ENCODE peak calls at places on chromosomes 13 and 19, in six cellular contexts. Y is left ventricle myocardium inferior, U is K562, R is tibial nerve, G is uterus, H is PC-3. V is an unnamed sample.

GRCh38 chr19:18340237-18340989 is at the start of gene PGPEP1:
- DNase-seq in G (peak; percentile 72), R (peak; percentile 16), Y (peak; percentile 83), U (peak; percentile 96), H (peak; percentile 67), V (peak; percentile 75)

GRCh38 chr19:55358943-55359908 is 3.8 kb downstream of the GARIN5B start:
- DNase-seq in H (no peak), R (no peak), G (no peak), U (no peak), Y (no peak), V (no peak)

GRCh38 chr19:15464394-15465385 is at the start of gene RASAL3:
- DNase-seq in U (no peak), Y (no peak), G (no peak), R (no peak), H (no peak), V (peak; percentile 89)

GRCh38 chr13:24308488-24309020 is 826 bp upstream of the C1QTNF9 start:
- DNase-seq in H (no peak), Y (no peak), R (no peak), U (no peak), G (no peak), V (no peak)

GRCh38 chr13:114067886-114068722 is 64.3 kb downstream of the RASA3 start:
- DNase-seq in R (no peak), G (no peak), Y (no peak), U (no peak), H (no peak), V (peak; percentile 56)

GRCh38 chr19:54478677-54479266 is 5.7 kb upstream of the CDC42EP5 start:
- DNase-seq in H (peak; percentile 61), R (no peak), G (no peak), U (peak; percentile 44), Y (no peak), V (no peak)

GRCh38 chr13:112870737-112871287 is 98.2 kb upstream of the MCF2L start:
- DNase-seq in R (no peak), Y (no peak), H (no peak), U (no peak), G (no peak), V (no peak)

GRCh38 chr13:35014606-35015005 is 72.5 kb downstream of the NBEA start:
- DNase-seq in U (no peak), H (no peak), Y (no peak), G (no peak), R (no peak), V (no peak)

GRCh38 chr19:45972944-45973525 is 630 bp downstream of the NOVA2 start:
- DNase-seq in R (no peak), U (peak; percentile 34), G (no peak), H (no peak), Y (no peak), V (no peak)

GRCh38 chr13:27770809-27771208 is 21.5 kb upstream of the GSX1 start:
- DNase-seq in U (no peak), H (peak; percentile 56), R (no peak), Y (no peak), G (no peak), V (no peak)

GRCh38 chr13:20353973-20354372 is 121.9 kb upstream of the GJB6 start:
- DNase-seq in Y (no peak), U (no peak), G (no peak), R (no peak), H (peak; percentile 74), V (no peak)

GRCh38 chr13:34942732-34943674 is 933 bp downstream of the NBEA start:
- DNase-seq in U (no peak), G (peak; percentile 18), H (peak; percentile 41), R (no peak), Y (peak; percentile 24), V (peak; percentile 78)

GRCh38 chr19:47881757-47882156 is 4.4 kb downstream of the SULT2A1 start:
- DNase-seq in Y (no peak), R (no peak), H (no peak), U (no peak), G (no peak), V (no peak)

GRCh38 chr19:5228932-5229777 is 111.5 kb downstream of the PTPRS start:
- DNase-seq in Y (no peak), U (peak; percentile 39), G (peak; percentile 47), R (no peak), H (peak; percentile 69), V (no peak)

GRCh38 chr13:41013834-41014233 is 5.3 kb downstream of the ELF1 start:
- DNase-seq in U (no peak), H (no peak), Y (no peak), G (no peak), R (no peak), V (no peak)

GRCh38 chr19:53132231-53132991 is at the start of gene ZNF415:
- DNase-seq in H (peak; percentile 60), R (peak; percentile 45), Y (peak; percentile 82), U (no peak), G (peak; percentile 82), V (peak; percentile 90)

GRCh38 chr19:12801466-12802266 is at the start of the genes PRDX2 and THSD8:
- DNase-seq in R (peak; percentile 47), G (peak; percentile 80), U (peak; percentile 88), Y (peak; percentile 79), H (peak; percentile 89), V (peak; percentile 79)

GRCh38 chr13:48491423-48492122 is 41.3 kb downstream of the RCBTB2 start:
- DNase-seq in R (no peak), G (no peak), U (no peak), Y (no peak), H (no peak), V (no peak)

GRCh38 chr13:107211073-107211472 is 643.1 kb upstream of the ARGLU1 start:
- DNase-seq in G (peak; percentile 69), H (peak; percentile 88), R (peak; percentile 89), U (peak; percentile 46), Y (peak; percentile 58), V (no peak)

GRCh38 chr13:89695343-89696257 is 1651.9 kb upstream of the MIR17HG start:
- DNase-seq in G (no peak), Y (no peak), U (peak; percentile 1), H (peak; percentile 75), R (peak; percentile 35), V (no peak)
- TF ChIP-seq CTCF in G (peak; percentile 28), Y (peak; percentile 77), U (no peak), H (peak; percentile 81), R (peak; percentile 46), V (peak; percentile 66)

DNA sequence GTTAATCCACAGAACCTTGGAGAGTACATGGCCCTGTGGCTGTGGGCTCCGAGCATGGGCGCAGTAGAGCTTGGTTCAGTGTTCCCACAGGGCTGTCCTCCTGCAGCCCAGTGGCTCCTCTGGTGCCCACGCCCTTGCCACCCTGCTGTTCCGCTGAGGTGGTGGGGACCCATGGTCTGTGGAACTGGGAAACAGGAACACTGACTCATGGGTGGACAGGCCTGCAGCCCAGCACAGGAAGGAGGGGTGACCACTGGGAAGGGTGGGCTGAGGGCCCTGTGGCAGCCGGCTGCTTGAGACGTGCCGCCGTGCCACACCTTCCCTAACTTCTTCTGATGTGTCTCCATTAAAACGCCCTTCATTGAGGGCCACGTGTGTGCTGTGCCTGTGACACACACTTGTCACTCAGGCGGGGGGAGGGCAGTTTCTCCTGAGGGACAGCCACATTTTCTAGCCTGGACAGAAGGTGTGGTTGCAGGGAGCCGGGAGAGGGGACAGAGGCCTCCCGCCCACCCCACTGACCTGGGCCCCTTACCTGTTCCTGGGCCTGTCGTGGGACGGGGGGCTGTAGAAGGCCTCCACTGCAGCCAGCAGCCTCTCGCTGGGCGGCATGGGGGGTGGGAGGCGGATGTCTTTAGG is 21.1 kb downstream of the CHERP start:
- DNase-seq in U (peak; percentile 14), H (no peak), Y (no peak), G (no peak), R (no peak), V (no peak)
- H3K36me3 ChIP-seq in U (peaks cover 91% of the 10 kb centered on the region), H (peaks cover 66% of the 10 kb centered on the region), Y (peaks cover 98% of the 10 kb centered on the region), G (no peaks in the 10 kb centered on the region), R (peaks cover 61% of the 10 kb centered on the region), V (peaks cover 98% of the 10 kb centered on the region)

DNA sequence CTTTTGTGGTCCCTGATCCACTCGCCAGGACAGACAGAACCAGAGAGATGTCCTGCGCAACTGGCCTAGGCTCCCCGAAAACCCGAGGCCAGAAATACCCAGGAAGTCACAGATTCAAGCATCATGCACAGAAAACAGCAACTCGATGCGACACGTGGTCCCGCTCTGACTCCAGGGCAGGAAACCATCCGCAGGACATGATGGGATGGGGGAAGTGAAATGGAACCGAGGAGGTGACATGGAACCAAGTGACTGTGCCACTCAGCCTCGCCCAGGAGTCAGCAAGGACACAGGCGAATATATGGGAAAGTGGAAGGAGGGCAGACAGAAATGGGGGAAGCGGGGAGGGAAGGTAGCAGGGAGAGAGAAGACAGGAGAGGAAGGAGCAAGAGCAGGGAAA is 1.1 kb downstream of the ZSCAN18 start:
- DNase-seq in Y (no peak), U (no peak), R (no peak), H (no peak), G (no peak), V (no peak)
- H3K4me3 ChIP-seq in Y (peak overlapping the region; percentile 97), U (no peak overlapping the region), R (no peak overlapping the region), H (no peak overlapping the region), G (peak overlapping the region; percentile 90), V (no peak overlapping the region)

GRCh38 chr13:97122381-97122996 is 99.6 kb upstream of the MBNL2 start:
- DNase-seq in H (peak; percentile 92), U (no peak), G (no peak), R (no peak), Y (no peak), V (no peak)

GRCh38 chr13:97124237-97124636 is 97.9 kb upstream of the MBNL2 start:
- DNase-seq in R (no peak), U (no peak), H (no peak), G (no peak), Y (no peak), V (no peak)

GRCh38 chr13:97127842-97128241 is 94.3 kb upstream of the MBNL2 start:
- DNase-seq in U (no peak), R (no peak), G (no peak), Y (no peak), H (no peak), V (no peak)

GRCh38 chr13:97125810-97126738 is 96.1 kb upstream of the MBNL2 start:
- DNase-seq in Y (peak; percentile 23), H (peak; percentile 61), U (no peak), R (no peak), G (peak; percentile 52), V (no peak)

DNA sequence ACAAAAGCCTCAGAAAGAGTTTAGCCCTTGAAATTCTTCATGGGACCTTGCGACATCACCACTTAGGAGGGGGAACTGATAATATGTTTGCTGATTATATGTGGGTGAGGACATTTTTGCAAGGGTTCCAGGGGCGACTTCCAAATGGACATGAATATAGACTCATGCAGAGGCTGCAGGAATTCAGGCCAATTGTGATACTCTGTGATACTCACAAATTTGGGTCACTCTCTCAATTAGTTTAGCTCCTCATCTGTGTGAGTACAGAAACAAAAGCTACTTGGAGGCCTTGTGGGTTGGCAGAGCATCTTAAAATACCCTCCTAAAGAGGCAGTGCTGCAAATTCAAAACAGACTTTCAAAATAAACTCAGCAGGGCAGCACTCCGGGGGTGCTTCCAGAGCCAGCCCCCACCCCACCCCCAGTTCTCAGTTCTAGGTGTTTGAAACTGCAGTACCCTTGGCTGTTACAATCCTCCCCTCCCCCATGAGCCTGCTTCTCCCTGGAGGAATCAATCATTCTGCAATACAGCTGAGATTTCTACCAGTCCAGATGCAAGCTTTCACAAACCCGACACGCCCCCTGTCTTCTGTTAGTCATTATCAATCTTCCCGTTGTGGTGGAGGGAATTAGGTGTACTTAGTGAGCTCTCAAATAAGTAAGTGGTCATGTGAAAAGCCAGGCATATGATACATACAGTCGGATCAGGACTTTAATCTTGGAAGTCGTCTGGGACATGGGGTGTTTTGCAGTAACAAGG is 96.9 kb upstream of the MBNL2 start:
- DNase-seq in R (peak; percentile 66), U (no peak), G (peak; percentile 54), Y (no peak), H (peak; percentile 80), V (no peak)
- TF ChIP-seq CTCF in R (no peak), U (no peak), G (no peak), Y (peak; percentile 43), H (peak; percentile 20), V (no peak)

V was measured in left lung.